ENCODE peak calls at places on chromosomes 4 and X, in four cellular contexts. Q is iris pigment epithelial cell, E is cardiac fibroblast, Z is esophagus muscularis mucosa. G is an unnamed sample.

GRCh38 chr4:176034498-176034897 is 31.1 kb upstream of the WDR17 start:
- DNase-seq in Q (peak), E (peak), Z (no peak), G (peak)

GRCh38 chrX:41076742-41077141 is 8.5 kb upstream of the USP9X start:
- DNase-seq in Q (no peak), E (no peak), Z (no peak), G (no peak)

GRCh38 chrX:47169726-47170515 is 23.7 kb upstream of the UBA1 start:
- DNase-seq in Q (peak), E (peak), Z (no peak), G (no peak)

GRCh38 chrX:47218920-47219815 is 687 bp downstream of the CDK16 start:
- DNase-seq in Q (no peak), E (no peak), Z (no peak), G (peak)

GRCh38 chrX:13487731-13488505 is 81.5 kb upstream of the EGFL6 start:
- DNase-seq in Q (peak), E (peak), Z (no peak), G (peak)

GRCh38 chrX:31038585-31039326 is 33.1 kb downstream of the FTHL17 start:
- DNase-seq in Q (peak), E (peak), Z (no peak), G (peak)

GRCh38 chr4:122481766-122482405 is 25.4 kb upstream of the IL2 start:
- DNase-seq in Q (peak), E (peak), Z (no peak), G (no peak)

GRCh38 chr4:39118034-39118658 is 56.1 kb downstream of the KLHL5 start:
- DNase-seq in Q (peak), E (no peak), Z (no peak), G (no peak)

GRCh38 chr4:39067451-39067850 is 5.4 kb downstream of the KLHL5 start:
- DNase-seq in Q (peak), E (peak), Z (no peak), G (no peak)

GRCh38 chr4:88804234-88804633 is 106.6 kb upstream of the NAP1L5 start:
- DNase-seq in Q (peak), E (no peak), Z (no peak), G (no peak)

GRCh38 chr4:182018691-182019090 is 224.5 kb upstream of the TENM3 start:
- DNase-seq in Q (no peak), E (no peak), Z (no peak), G (no peak)

GRCh38 chrX:63657821-63658220 is 127.2 kb downstream of the ARHGEF9 start:
- DNase-seq in Q (peak), E (peak), Z (no peak), G (no peak)

GRCh38 chr4:123649644-123650356 is 253.2 kb downstream of the SPRY1 start:
- DNase-seq in Q (peak), E (peak), Z (no peak), G (no peak)

GRCh38 chrX:40109288-40110008 is 11.7 kb upstream of the BCOR start:
- DNase-seq in Q (peak), E (peak), Z (no peak), G (peak)

GRCh38 chrX:137363559-137363958 is 202.4 kb upstream of the ZIC3 start:
- DNase-seq in Q (no peak), E (no peak), Z (no peak), G (no peak)

GRCh38 chrX:13669246-13669689 is 16.3 kb downstream of the TCEANC start:
- DNase-seq in Q (peak), E (peak), Z (no peak), G (no peak)

GRCh38 chr4:185697488-185697887 is 114.5 kb downstream of the SORBS2 start:
- DNase-seq in Q (no peak), E (no peak), Z (no peak), G (no peak)

GRCh38 chrX:106928227-106928626 is 8.0 kb downstream of the CLDN2 start:
- DNase-seq in Q (no peak), E (no peak), Z (no peak), G (no peak)

GRCh38 chr4:184433258-184433892 is 41.0 kb downstream of the IRF2 start:
- DNase-seq in Q (peak), E (no peak), Z (no peak), G (no peak)

G was measured in OCI-LY7.